ENCODE peak calls at places on chromosome 18, in five cellular contexts. One of them, this sample, is unnamed.

GRCh38 chr18:59967878-59968277 is 68.1 kb downstream of the PMAIP1 start:
- DNase-seq in Panc1: no peak
- DNase-seq in IMR-90: no peak
- DNase-seq in astrocyte of the spinal cord: no peak
- DNase-seq in neural progenitor cell: no peak
- DNase-seq in this sample: no peak

GRCh38 chr18:6876646-6877045 is 147.1 kb downstream of the ARHGAP28 start:
- DNase-seq in Panc1: no peak
- DNase-seq in IMR-90: peak; percentile 45
- DNase-seq in astrocyte of the spinal cord: peak; percentile 83
- DNase-seq in neural progenitor cell: no peak
- DNase-seq in this sample: no peak

GRCh38 chr18:43627833-43628370 is 350.6 kb upstream of the SYT4 start:
- DNase-seq in Panc1: no peak
- DNase-seq in IMR-90: no peak
- DNase-seq in astrocyte of the spinal cord: no peak
- DNase-seq in neural progenitor cell: no peak
- DNase-seq in this sample: no peak

GRCh38 chr18:7090771-7091170 is 26.8 kb downstream of the LAMA1 start:
- DNase-seq in Panc1: no peak
- DNase-seq in IMR-90: peak; percentile 26
- DNase-seq in astrocyte of the spinal cord: peak; percentile 12
- DNase-seq in neural progenitor cell: no peak
- DNase-seq in this sample: no peak

GRCh38 chr18:78659748-78660147 is 319.9 kb upstream of the SALL3 start:
- DNase-seq in Panc1: no peak
- DNase-seq in IMR-90: no peak
- DNase-seq in astrocyte of the spinal cord: no peak
- DNase-seq in neural progenitor cell: peak; percentile 67
- DNase-seq in this sample: no peak

GRCh38 chr18:21997207-21998143 is 171.9 kb upstream of the GATA6 start:
- DNase-seq in Panc1: peak; percentile 46
- DNase-seq in IMR-90: peak; percentile 42
- DNase-seq in astrocyte of the spinal cord: peak; percentile 49
- DNase-seq in neural progenitor cell: peak; percentile 70
- DNase-seq in this sample: peak; percentile 65

GRCh38 chr18:67515987-67516431 is 511 bp downstream of the DSEL start:
- DNase-seq in Panc1: peak; percentile 42
- DNase-seq in IMR-90: peak; percentile 85
- DNase-seq in astrocyte of the spinal cord: peak; percentile 90
- DNase-seq in neural progenitor cell: peak; percentile 92
- DNase-seq in this sample: peak; percentile 76

GRCh38 chr18:58785171-58785805 is 79.4 kb upstream of the ZNF532 start:
- DNase-seq in Panc1: peak; percentile 76
- DNase-seq in IMR-90: peak; percentile 88
- DNase-seq in astrocyte of the spinal cord: peak; percentile 92
- DNase-seq in neural progenitor cell: no peak
- DNase-seq in this sample: peak; percentile 99

GRCh38 chr18:21262979-21263378 is 20.9 kb downstream of the GREB1L start:
- DNase-seq in Panc1: no peak
- DNase-seq in IMR-90: no peak
- DNase-seq in astrocyte of the spinal cord: no peak
- DNase-seq in neural progenitor cell: peak; percentile 94
- DNase-seq in this sample: peak; percentile 14

GRCh38 chr18:51054764-51055163 is 24.8 kb downstream of the SMAD4 start:
- DNase-seq in Panc1: no peak
- DNase-seq in IMR-90: peak; percentile 50
- DNase-seq in astrocyte of the spinal cord: peak; percentile 26
- DNase-seq in neural progenitor cell: no peak
- DNase-seq in this sample: no peak

GRCh38 chr18:35032113-35032512 is 9.1 kb upstream of the MAPRE2 start:
- DNase-seq in Panc1: no peak
- DNase-seq in IMR-90: no peak
- DNase-seq in astrocyte of the spinal cord: no peak
- DNase-seq in neural progenitor cell: no peak
- DNase-seq in this sample: no peak

GRCh38 chr18:7370812-7371211 is 139.9 kb downstream of the LRRC30 start:
- DNase-seq in Panc1: no peak
- DNase-seq in IMR-90: no peak
- DNase-seq in astrocyte of the spinal cord: no peak
- DNase-seq in neural progenitor cell: no peak
- DNase-seq in this sample: peak; percentile 22

GRCh38 chr18:26555804-26556553 is 7.6 kb upstream of the KCTD1 start:
- DNase-seq in Panc1: no peak
- DNase-seq in IMR-90: no peak
- DNase-seq in astrocyte of the spinal cord: no peak
- DNase-seq in neural progenitor cell: peak; percentile 27
- DNase-seq in this sample: no peak

GRCh38 chr18:24189664-24190346 is 50.9 kb downstream of the CABYR start:
- DNase-seq in Panc1: no peak
- DNase-seq in IMR-90: no peak
- DNase-seq in astrocyte of the spinal cord: no peak
- DNase-seq in neural progenitor cell: peak; percentile 49
- DNase-seq in this sample: no peak

GRCh38 chr18:51430538-51430937 is 233.1 kb upstream of the MEX3C start:
- DNase-seq in Panc1: no peak
- DNase-seq in IMR-90: no peak
- DNase-seq in astrocyte of the spinal cord: no peak
- DNase-seq in neural progenitor cell: no peak
- DNase-seq in this sample: peak; percentile 78

GRCh38 chr18:23107718-23108117 is 27.6 kb upstream of the CABLES1 start:
- DNase-seq in Panc1: no peak
- DNase-seq in IMR-90: peak; percentile 33
- DNase-seq in astrocyte of the spinal cord: peak; percentile 35
- DNase-seq in neural progenitor cell: no peak
- DNase-seq in this sample: no peak

GRCh38 chr18:38497281-38497680 is 931.7 kb upstream of the CELF4 start:
- DNase-seq in Panc1: no peak
- DNase-seq in IMR-90: no peak
- DNase-seq in astrocyte of the spinal cord: no peak
- DNase-seq in neural progenitor cell: no peak
- DNase-seq in this sample: peak; percentile 69

GRCh38 chr18:3256693-3257626 is 5.0 kb upstream of the MYL12B start:
- DNase-seq in Panc1: no peak
- DNase-seq in IMR-90: peak; percentile 91
- DNase-seq in astrocyte of the spinal cord: peak; percentile 52
- DNase-seq in neural progenitor cell: no peak
- DNase-seq in this sample: peak; percentile 90

GRCh38 chr18:59954241-59954640 is 54.4 kb downstream of the PMAIP1 start:
- DNase-seq in Panc1: no peak
- DNase-seq in IMR-90: no peak
- DNase-seq in astrocyte of the spinal cord: peak; percentile 11
- DNase-seq in neural progenitor cell: no peak
- DNase-seq in this sample: peak; percentile 71

GRCh38 chr18:44943201-44943881 is 262.7 kb downstream of the SETBP1 start:
- DNase-seq in Panc1: no peak
- DNase-seq in IMR-90: no peak
- DNase-seq in astrocyte of the spinal cord: peak; percentile 89
- DNase-seq in neural progenitor cell: peak; percentile 55
- DNase-seq in this sample: peak; percentile 24

GRCh38 chr18:44954256-44954655 is 273.6 kb downstream of the SETBP1 start:
- DNase-seq in Panc1: no peak
- DNase-seq in IMR-90: no peak
- DNase-seq in astrocyte of the spinal cord: no peak
- DNase-seq in neural progenitor cell: no peak
- DNase-seq in this sample: no peak

DNA sequence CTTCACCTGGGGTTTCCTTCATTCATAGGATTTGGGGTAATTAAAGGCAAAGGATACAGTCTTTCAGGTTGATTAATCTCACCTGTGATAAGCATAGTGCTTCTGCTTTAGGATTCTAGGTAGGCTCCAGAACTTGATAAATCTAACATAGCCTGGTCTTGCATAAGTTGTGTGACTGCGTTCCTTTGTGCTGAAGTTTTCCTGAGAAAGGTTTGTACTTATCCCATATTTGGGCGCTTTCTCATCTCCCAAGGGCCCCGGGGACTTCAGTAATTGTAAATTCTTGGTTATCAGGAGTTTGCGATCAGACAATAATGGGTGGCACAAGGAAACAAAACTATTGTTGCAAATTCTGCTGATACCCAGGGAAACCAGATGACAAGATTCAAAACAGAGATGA is 53.1 kb downstream of the MTCL1 start:
- DNase-seq in Panc1: no peak
- DNase-seq in IMR-90: no peak
- DNase-seq in astrocyte of the spinal cord: no peak
- DNase-seq in neural progenitor cell: no peak
- DNase-seq in this sample: no peak
- H3K4me3 ChIP-seq in Panc1: no peak overlapping the region
- H3K4me3 ChIP-seq in IMR-90: no peak overlapping the region
- H3K4me3 ChIP-seq in astrocyte of the spinal cord: no peak overlapping the region
- H3K4me3 ChIP-seq in neural progenitor cell: no peak overlapping the region
- H3K4me3 ChIP-seq in this sample: no peak overlapping the region

GRCh38 chr18:62384610-62385097 is 59.5 kb downstream of the TNFRSF11A start:
- DNase-seq in Panc1: no peak
- DNase-seq in IMR-90: no peak
- DNase-seq in astrocyte of the spinal cord: peak; percentile 4
- DNase-seq in neural progenitor cell: peak; percentile 32
- DNase-seq in this sample: peak; percentile 73
- H3K4me3 ChIP-seq in Panc1: no peak overlapping the region
- H3K4me3 ChIP-seq in IMR-90: peak overlapping the region; percentile 20
- H3K4me3 ChIP-seq in astrocyte of the spinal cord: peak overlapping the region; percentile 26
- H3K4me3 ChIP-seq in neural progenitor cell: peak overlapping the region; percentile 19
- H3K4me3 ChIP-seq in this sample: peak overlapping the region; percentile 9

GRCh38 chr18:32302806-32303205 is 113.0 kb downstream of the MEP1B start:
- DNase-seq in Panc1: no peak
- DNase-seq in IMR-90: no peak
- DNase-seq in astrocyte of the spinal cord: no peak
- DNase-seq in neural progenitor cell: no peak
- DNase-seq in this sample: no peak

GRCh38 chr18:32300914-32301313 is 111.1 kb downstream of the MEP1B start:
- DNase-seq in Panc1: no peak
- DNase-seq in IMR-90: peak; percentile 26
- DNase-seq in astrocyte of the spinal cord: no peak
- DNase-seq in neural progenitor cell: no peak
- DNase-seq in this sample: no peak

GRCh38 chr18:32301361-32301760 is 111.5 kb downstream of the MEP1B start:
- DNase-seq in Panc1: no peak
- DNase-seq in IMR-90: no peak
- DNase-seq in astrocyte of the spinal cord: no peak
- DNase-seq in neural progenitor cell: no peak
- DNase-seq in this sample: no peak

GRCh38 chr18:32303400-32303799 is 113.6 kb downstream of the MEP1B start:
- DNase-seq in Panc1: no peak
- DNase-seq in IMR-90: no peak
- DNase-seq in astrocyte of the spinal cord: no peak
- DNase-seq in neural progenitor cell: no peak
- DNase-seq in this sample: no peak

GRCh38 chr18:32301976-32302743 is 112.3 kb downstream of the MEP1B start:
- DNase-seq in Panc1: no peak
- DNase-seq in IMR-90: peak; percentile 94
- DNase-seq in astrocyte of the spinal cord: peak; percentile 85
- DNase-seq in neural progenitor cell: no peak
- DNase-seq in this sample: peak; percentile 93
- H3K4me3 ChIP-seq in Panc1: no peak overlapping the region
- H3K4me3 ChIP-seq in IMR-90: no peak overlapping the region
- H3K4me3 ChIP-seq in astrocyte of the spinal cord: no peak overlapping the region
- H3K4me3 ChIP-seq in neural progenitor cell: no peak overlapping the region
- H3K4me3 ChIP-seq in this sample: no peak overlapping the region

DNA sequence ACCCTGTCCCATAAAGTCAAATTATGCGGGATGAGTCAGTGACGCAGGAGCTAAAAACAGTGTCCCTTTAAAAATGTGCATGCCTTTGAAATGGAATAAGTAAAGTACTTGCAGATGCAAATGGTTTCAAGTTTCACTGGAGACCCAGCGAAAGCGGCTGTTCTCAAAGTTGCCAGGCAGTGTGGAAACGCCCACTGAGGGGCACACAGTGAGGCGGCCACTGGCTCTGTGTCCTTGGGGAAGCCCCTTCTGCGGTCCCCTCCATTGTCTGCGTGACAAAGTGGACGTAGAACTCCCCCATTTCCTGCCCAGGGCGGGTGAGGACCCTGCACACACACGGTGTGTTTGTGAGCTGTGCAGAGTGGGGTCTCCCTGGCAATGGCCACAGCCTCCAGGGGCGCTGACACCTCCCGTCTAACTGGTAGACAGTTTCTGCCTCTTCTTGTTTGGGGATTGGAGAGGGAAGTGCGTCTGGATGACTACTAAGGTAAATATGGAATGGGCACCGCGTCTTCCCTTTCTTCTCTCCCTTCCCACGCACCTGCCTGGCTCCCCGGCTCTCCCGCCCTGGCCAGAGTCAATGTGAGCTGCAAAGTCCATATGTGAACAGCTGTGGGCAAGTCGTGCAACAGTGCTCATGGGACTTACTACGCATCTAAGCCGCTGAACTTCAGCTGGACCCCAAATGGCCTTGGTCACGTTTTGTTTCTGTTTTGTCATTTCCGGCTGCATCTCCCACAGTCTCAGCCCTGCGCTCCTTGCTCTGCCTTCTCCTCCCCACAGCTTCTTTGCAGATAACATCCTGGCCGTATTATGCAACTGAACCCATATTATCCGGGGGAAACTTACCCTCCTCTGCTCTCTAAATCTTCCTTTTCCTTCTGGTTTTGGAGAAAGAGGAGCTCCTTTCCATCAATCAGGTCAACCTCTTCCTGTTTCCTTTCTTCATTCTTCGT is 33.7 kb upstream of the ZNF516 start:
- DNase-seq in Panc1: no peak
- DNase-seq in IMR-90: peak; percentile 83
- DNase-seq in astrocyte of the spinal cord: peak; percentile 36
- DNase-seq in neural progenitor cell: peak; percentile 40
- DNase-seq in this sample: peak; percentile 72
- H3K4me3 ChIP-seq in Panc1: no peak overlapping the region
- H3K4me3 ChIP-seq in IMR-90: peak overlapping the region; percentile 20
- H3K4me3 ChIP-seq in astrocyte of the spinal cord: peak overlapping the region; percentile 31
- H3K4me3 ChIP-seq in neural progenitor cell: no peak overlapping the region
- H3K4me3 ChIP-seq in this sample: peak overlapping the region; percentile 30

GRCh38 chr18:47251289-47252120 is at the start of gene SKOR2:
- DNase-seq in Panc1: no peak
- DNase-seq in IMR-90: no peak
- DNase-seq in astrocyte of the spinal cord: no peak
- DNase-seq in neural progenitor cell: peak; percentile 78
- DNase-seq in this sample: no peak
- H3K4me3 ChIP-seq in Panc1: no peak within 1 kb of the TSS
- H3K4me3 ChIP-seq in IMR-90: no peak within 1 kb of the TSS
- H3K4me3 ChIP-seq in astrocyte of the spinal cord: no peak within 1 kb of the TSS
- H3K4me3 ChIP-seq in neural progenitor cell: peak within 1 kb of the TSS; percentile 34
- H3K4me3 ChIP-seq in this sample: no peak within 1 kb of the TSS